ENCODE peak calls at places on chromosomes 3 and 15, in ten cellular contexts. O, B, Y, T, X, C, P, K, E and L are unnamed samples.

GRCh38 chr3:175777495-175777894 is 918.4 kb downstream of the NAALADL2 start:
- DNase-seq in O (no peak), B (peak), Y (peak), T (no peak), X (no peak), C (no peak), P (no peak), K (no peak), E (no peak), L (no peak)

GRCh38 chr3:172627057-172627809 is 83.6 kb downstream of the NCEH1 start:
- DNase-seq in O (no peak), B (peak), Y (no peak), T (no peak), X (no peak), C (no peak), P (no peak), K (no peak), E (no peak), L (no peak)

GRCh38 chr15:26531489-26531888 is 241.4 kb downstream of the GABRB3 start:
- DNase-seq in O (peak), B (no peak), Y (no peak), T (no peak), X (no peak), C (peak), P (no peak), K (no peak), E (no peak), L (no peak)

GRCh38 chr3:138493804-138494606 is 59.6 kb downstream of the ESYT3 start:
- DNase-seq in O (no peak), B (peak), Y (no peak), T (no peak), X (no peak), C (no peak), P (no peak), K (no peak), E (peak), L (no peak)

GRCh38 chr15:42035362-42035761 is 14.5 kb upstream of the PLA2G4E start:
- DNase-seq in O (peak), B (peak), Y (no peak), T (no peak), X (no peak), C (peak), P (no peak), K (no peak), E (no peak), L (peak)

GRCh38 chr15:50219820-50220219 is 37.8 kb downstream of the SLC27A2 start:
- DNase-seq in O (no peak), B (peak), Y (no peak), T (no peak), X (no peak), C (no peak), P (no peak), K (no peak), E (no peak), L (no peak)

GRCh38 chr15:82968066-82968465 is 15.5 kb upstream of the HOMER2 start:
- DNase-seq in O (no peak), B (peak), Y (no peak), T (no peak), X (no peak), C (no peak), P (no peak), K (no peak), E (no peak), L (no peak)

GRCh38 chr15:50224606-50225005 is 40.9 kb downstream of the HDC start:
- DNase-seq in O (no peak), B (no peak), Y (no peak), T (no peak), X (no peak), C (no peak), P (no peak), K (no peak), E (no peak), L (no peak)

GRCh38 chr3:77254967-77255831 is 215.3 kb downstream of the ROBO2 start:
- DNase-seq in O (peak), B (peak), Y (peak), T (no peak), X (no peak), C (peak), P (no peak), K (peak), E (peak), L (peak)

GRCh38 chr15:76330281-76330680 is 6.3 kb upstream of the ISL2 start:
- DNase-seq in O (peak), B (peak), Y (peak), T (no peak), X (no peak), C (peak), P (no peak), K (peak), E (no peak), L (peak)

GRCh38 chr15:98884894-98885293 is 122.7 kb downstream of the PGPEP1L start:
- DNase-seq in O (no peak), B (no peak), Y (no peak), T (no peak), X (no peak), C (no peak), P (no peak), K (peak), E (no peak), L (no peak)

GRCh38 chr15:45148076-45149059 is 18.6 kb downstream of the DUOX1 start:
- DNase-seq in O (no peak), B (peak), Y (no peak), T (no peak), X (no peak), C (no peak), P (no peak), K (no peak), E (no peak), L (no peak)

GRCh38 chr3:117011687-117012250 is 302.2 kb downstream of the TUSC7 start:
- DNase-seq in O (no peak), B (no peak), Y (no peak), T (no peak), X (no peak), C (no peak), P (no peak), K (no peak), E (no peak), L (no peak)

GRCh38 chr3:146020969-146021368 is 140.0 kb downstream of the PLOD2 start:
- DNase-seq in O (peak), B (no peak), Y (no peak), T (no peak), X (no peak), C (peak), P (no peak), K (no peak), E (no peak), L (peak)

GRCh38 chr3:187286467-187287059 is 5.0 kb downstream of the MASP1 start:
- DNase-seq in O (no peak), B (no peak), Y (no peak), T (no peak), X (no peak), C (no peak), P (no peak), K (no peak), E (peak), L (peak)

DNA sequence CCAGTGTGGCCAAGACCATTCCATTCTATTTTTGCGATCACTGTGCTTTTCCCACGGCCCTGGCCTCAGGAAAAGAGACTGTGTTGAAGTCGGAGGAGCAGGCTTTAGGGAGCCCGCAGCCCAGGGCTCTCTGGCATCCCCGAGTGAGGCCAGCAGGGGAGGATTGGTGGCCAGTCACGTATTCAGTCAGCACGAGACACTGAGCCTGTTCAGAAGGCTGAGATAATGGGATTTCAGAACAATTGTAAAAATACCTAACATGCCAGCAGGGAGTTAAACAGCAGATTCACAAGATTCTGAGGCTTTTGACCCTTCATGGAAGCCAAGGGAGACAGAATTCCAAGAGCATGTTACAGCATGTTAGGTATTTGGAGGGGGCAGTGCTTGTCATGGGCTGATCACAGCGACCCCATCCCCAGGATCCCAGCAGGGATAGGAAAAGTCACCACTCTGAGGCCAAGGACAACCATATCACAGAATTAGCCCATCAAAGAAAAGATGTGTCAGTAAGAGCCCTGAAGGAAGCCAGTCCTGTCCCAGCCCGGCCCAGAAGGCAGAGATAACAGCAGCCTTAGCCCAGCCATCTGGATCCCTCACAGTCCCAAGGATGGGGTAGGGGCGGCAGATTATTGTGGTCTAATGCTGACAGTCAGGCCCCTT is 40.6 kb downstream of the AMOTL2 start:
- DNase-seq in O (peak), B (no peak), Y (no peak), T (no peak), X (no peak), C (peak), P (no peak), K (peak), E (no peak), L (peak)
- H3K27ac ChIP-seq in O (peak), B (peak), Y (no peak), T (peak), X (no peak), C (peak), P (no peak), K (no peak), E (peak), L (peak)

GRCh38 chr15:92043283-92043682 is 189.8 kb downstream of the SLCO3A1 start:
- DNase-seq in O (no peak), B (peak), Y (no peak), T (no peak), X (no peak), C (no peak), P (no peak), K (no peak), E (no peak), L (no peak)
- H3K27ac ChIP-seq in O (no peak), B (no peak), Y (no peak), T (no peak), X (no peak), C (no peak), P (no peak), K (no peak), E (no peak), L (no peak)

GRCh38 chr3:73563896-73564582 is 60.7 kb downstream of the PDZRN3 start:
- DNase-seq in O (no peak), B (peak), Y (no peak), T (no peak), X (no peak), C (no peak), P (no peak), K (no peak), E (no peak), L (no peak)

GRCh38 chr3:73572371-73572770 is 52.4 kb downstream of the PDZRN3 start:
- DNase-seq in O (no peak), B (peak), Y (peak), T (no peak), X (no peak), C (no peak), P (no peak), K (no peak), E (no peak), L (no peak)

GRCh38 chr3:73569246-73569760 is 55.4 kb downstream of the PDZRN3 start:
- DNase-seq in O (no peak), B (no peak), Y (peak), T (no peak), X (no peak), C (no peak), P (no peak), K (no peak), E (no peak), L (no peak)

GRCh38 chr3:73571238-73571741 is 53.5 kb downstream of the PDZRN3 start:
- DNase-seq in O (peak), B (no peak), Y (no peak), T (no peak), X (no peak), C (no peak), P (no peak), K (no peak), E (no peak), L (peak)

GRCh38 chr3:73568371-73568862 is 56.3 kb downstream of the PDZRN3 start:
- DNase-seq in O (no peak), B (no peak), Y (peak), T (no peak), X (no peak), C (no peak), P (no peak), K (no peak), E (no peak), L (no peak)
- H3K27ac ChIP-seq in O (no peak), B (no peak), Y (no peak), T (no peak), X (no peak), C (no peak), P (no peak), K (no peak), E (no peak), L (no peak)

GRCh38 chr15:56098230-56098899 is 105.0 kb upstream of the NEDD4 start:
- DNase-seq in O (no peak), B (no peak), Y (no peak), T (no peak), X (no peak), C (no peak), P (no peak), K (no peak), E (no peak), L (no peak)
- H3K27ac ChIP-seq in O (no peak), B (no peak), Y (no peak), T (no peak), X (no peak), C (no peak), P (no peak), K (no peak), E (no peak), L (no peak)

GRCh38 chr3:33194303-33194702 is 24.3 kb downstream of the SUSD5 start:
- DNase-seq in O (no peak), B (peak), Y (no peak), T (no peak), X (no peak), C (no peak), P (no peak), K (no peak), E (no peak), L (no peak)
- H3K27ac ChIP-seq in O (no peak), B (no peak), Y (no peak), T (no peak), X (no peak), C (no peak), P (no peak), K (no peak), E (no peak), L (no peak)

GRCh38 chr3:15287565-15288330 is 44.6 kb downstream of the SH3BP5 start:
- DNase-seq in O (no peak), B (no peak), Y (no peak), T (no peak), X (no peak), C (no peak), P (no peak), K (no peak), E (peak), L (no peak)

GRCh38 chr3:15290731-15291130 is 41.7 kb downstream of the SH3BP5 start:
- DNase-seq in O (no peak), B (no peak), Y (no peak), T (no peak), X (no peak), C (no peak), P (no peak), K (no peak), E (no peak), L (no peak)

GRCh38 chr3:15286022-15286421 is 46.4 kb downstream of the SH3BP5 start:
- DNase-seq in O (peak), B (no peak), Y (no peak), T (no peak), X (no peak), C (peak), P (no peak), K (no peak), E (no peak), L (peak)

GRCh38 chr3:15289661-15290060 is 42.7 kb downstream of the SH3BP5 start:
- DNase-seq in O (no peak), B (no peak), Y (no peak), T (no peak), X (no peak), C (no peak), P (no peak), K (no peak), E (no peak), L (no peak)

DNA sequence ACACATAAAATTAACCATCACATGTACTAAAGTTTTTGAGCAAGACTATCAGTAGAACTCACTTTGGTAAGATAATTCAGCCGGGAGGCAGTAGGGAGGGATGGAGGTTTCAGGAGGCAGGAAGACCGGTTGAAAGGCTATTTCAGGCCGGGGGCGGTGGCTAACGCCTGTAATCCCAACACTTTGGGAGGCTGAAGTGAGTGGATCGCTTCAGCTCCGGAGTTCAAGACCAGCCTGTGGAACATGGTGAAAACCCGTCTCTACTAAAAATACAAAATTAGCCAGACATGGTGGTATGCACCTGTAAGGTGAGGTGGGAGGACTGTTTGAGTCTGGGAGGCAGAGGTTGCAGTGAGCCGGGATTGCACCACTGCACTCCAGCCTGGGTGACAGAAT is 44.1 kb downstream of the SH3BP5 start:
- DNase-seq in O (no peak), B (no peak), Y (no peak), T (no peak), X (no peak), C (no peak), P (no peak), K (no peak), E (no peak), L (no peak)
- H3K27ac ChIP-seq in O (no peak), B (no peak), Y (no peak), T (no peak), X (no peak), C (no peak), P (no peak), K (peak), E (no peak), L (no peak)

GRCh38 chr3:183541738-183542137 is 13.8 kb downstream of the KLHL6 start:
- DNase-seq in O (no peak), B (no peak), Y (peak), T (no peak), X (no peak), C (no peak), P (no peak), K (no peak), E (no peak), L (no peak)

GRCh38 chr3:183540501-183541234 is 14.8 kb downstream of the KLHL6 start:
- DNase-seq in O (no peak), B (no peak), Y (no peak), T (no peak), X (no peak), C (no peak), P (no peak), K (no peak), E (no peak), L (no peak)

GRCh38 chr3:183541235-183541655 is 14.3 kb downstream of the KLHL6 start:
- DNase-seq in O (no peak), B (no peak), Y (no peak), T (no peak), X (no peak), C (no peak), P (no peak), K (no peak), E (no peak), L (no peak)

GRCh38 chr3:183538475-183538874 is 17.0 kb downstream of the KLHL6 start:
- DNase-seq in O (no peak), B (no peak), Y (no peak), T (no peak), X (no peak), C (no peak), P (no peak), K (no peak), E (no peak), L (no peak)

DNA sequence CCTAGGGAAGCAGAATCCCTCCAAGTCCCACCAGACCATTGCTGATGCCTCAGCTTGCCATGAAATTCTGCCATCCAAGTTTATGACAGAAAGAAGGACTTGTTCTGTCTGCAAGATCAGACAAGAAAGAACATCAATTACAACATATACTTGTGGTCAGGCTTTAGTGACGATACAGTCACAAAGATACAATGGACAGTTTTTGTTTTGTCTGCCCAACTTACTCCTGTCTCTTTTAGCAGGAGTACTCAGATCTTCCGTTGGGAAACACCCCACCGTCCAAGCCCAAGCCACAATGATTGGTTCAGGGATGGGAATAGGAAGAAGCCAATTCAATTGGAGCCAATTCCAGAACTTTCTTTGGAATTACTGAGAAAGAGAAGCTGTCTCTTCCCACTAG is 15.7 kb downstream of the KLHL6 start:
- DNase-seq in O (no peak), B (peak), Y (no peak), T (no peak), X (no peak), C (no peak), P (no peak), K (no peak), E (no peak), L (no peak)
- H3K27ac ChIP-seq in O (no peak), B (no peak), Y (no peak), T (no peak), X (no peak), C (no peak), P (no peak), K (no peak), E (no peak), L (no peak)

GRCh38 chr3:65777050-65777449 is 261.7 kb downstream of the MAGI1 start:
- DNase-seq in O (no peak), B (no peak), Y (no peak), T (no peak), X (no peak), C (no peak), P (no peak), K (no peak), E (no peak), L (no peak)

GRCh38 chr3:65779393-65779792 is 259.3 kb downstream of the MAGI1 start:
- DNase-seq in O (no peak), B (no peak), Y (no peak), T (no peak), X (no peak), C (no peak), P (no peak), K (no peak), E (no peak), L (no peak)

GRCh38 chr3:65778966-65779365 is 259.8 kb downstream of the MAGI1 start:
- DNase-seq in O (no peak), B (no peak), Y (no peak), T (no peak), X (no peak), C (no peak), P (no peak), K (peak), E (no peak), L (no peak)

DNA sequence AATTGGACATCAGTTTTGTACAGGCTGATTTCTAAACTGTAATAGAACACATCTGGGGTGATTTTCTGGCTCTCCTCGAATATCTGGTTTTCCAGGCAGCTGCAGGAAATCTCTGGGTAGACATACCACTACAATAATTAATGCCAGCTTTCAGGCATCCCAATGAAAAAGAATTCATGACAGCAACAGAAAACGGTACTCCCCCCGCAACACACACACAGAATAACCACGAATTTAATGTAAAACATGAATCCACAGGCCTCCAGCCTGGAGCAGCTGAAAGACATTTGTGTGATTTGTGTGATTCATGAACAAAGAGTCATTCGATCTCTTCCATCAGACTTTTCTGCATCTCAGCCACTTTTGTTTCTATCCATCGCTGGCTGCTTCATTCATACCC is 262.2 kb downstream of the MAGI1 start:
- DNase-seq in O (no peak), B (peak), Y (no peak), T (no peak), X (no peak), C (no peak), P (no peak), K (no peak), E (peak), L (no peak)
- H3K27ac ChIP-seq in O (no peak), B (no peak), Y (no peak), T (no peak), X (no peak), C (no peak), P (no peak), K (no peak), E (no peak), L (peak)